ENCODE peak calls at places on chromosomes 7 and 10, in five cellular contexts. X is fibroblast of villous mesenchyme, E is B cell, M is body of pancreas, W is astrocyte of the spinal cord. R is an unnamed sample.

GRCh38 chr10:102457591-102458150 is 6.3 kb upstream of the C10orf95 start:
- DNase-seq in X (no peak), E (no peak), M (no peak), W (no peak), R (no peak)

GRCh38 chr7:22137466-22137865 is 191.8 kb upstream of the CDCA7L start:
- DNase-seq in X (peak), E (no peak), M (no peak), W (peak), R (no peak)

GRCh38 chr7:9625953-9626352 is 1192.5 kb downstream of the NXPH1 start:
- DNase-seq in X (no peak), E (no peak), M (no peak), W (no peak), R (no peak)

GRCh38 chr7:1225462-1226154 is 7.1 kb upstream of the UNCX start:
- DNase-seq in X (peak), E (peak), M (no peak), W (no peak), R (peak)

GRCh38 chr10:104331208-104331838 is 6.9 kb downstream of the ITPRIP start:
- DNase-seq in X (peak), E (no peak), M (peak), W (peak), R (no peak)

GRCh38 chr7:112452102-112452888 is 2.0 kb downstream of the IFRD1 start:
- DNase-seq in X (peak), E (no peak), M (peak), W (peak), R (no peak)

GRCh38 chr10:23063387-23064287 is 31.7 kb upstream of the MSRB2 start:
- DNase-seq in X (peak), E (no peak), M (no peak), W (peak), R (no peak)

GRCh38 chr7:70612811-70613210 is 519.1 kb upstream of the GALNT17 start:
- DNase-seq in X (no peak), E (no peak), M (no peak), W (no peak), R (no peak)

GRCh38 chr7:76424413-76425111 is at the start of gene ZP3:
- DNase-seq in X (no peak), E (no peak), M (no peak), W (no peak), R (no peak)

GRCh38 chr10:43667317-43667731 is 18.6 kb upstream of the ZNF32 start:
- DNase-seq in X (peak), E (no peak), M (no peak), W (peak), R (no peak)

GRCh38 chr10:101144053-101144452 is 13.0 kb downstream of the TLX1 start:
- DNase-seq in X (no peak), E (no peak), M (no peak), W (no peak), R (no peak)

GRCh38 chr7:79823246-79823951 is 311.2 kb upstream of the GNAI1 start:
- DNase-seq in X (peak), E (no peak), M (no peak), W (no peak), R (no peak)

GRCh38 chr7:151745090-151745638 is 131.8 kb downstream of the PRKAG2 start:
- DNase-seq in X (peak), E (no peak), M (peak), W (peak), R (peak)

GRCh38 chr7:22402250-22402649 is 45.3 kb upstream of the RAPGEF5 start:
- DNase-seq in X (no peak), E (no peak), M (no peak), W (no peak), R (peak)

GRCh38 chr7:151003572-151003971 is 12.8 kb downstream of the NOS3 start:
- DNase-seq in X (no peak), E (no peak), M (no peak), W (no peak), R (no peak)

GRCh38 chr7:92589056-92589455 is 1.1 kb downstream of the FAM133B start:
- DNase-seq in X (no peak), E (no peak), M (no peak), W (no peak), R (no peak)

GRCh38 chr7:92295391-92295790 is 49.6 kb downstream of the ANKIB1 start:
- DNase-seq in X (no peak), E (no peak), M (peak), W (no peak), R (no peak)

GRCh38 chr7:2109936-2110585 is 122.7 kb downstream of the MAD1L1 start:
- DNase-seq in X (peak), E (peak), M (no peak), W (peak), R (peak)

GRCh38 chr7:33854178-33854577 is 51.2 kb upstream of the BMPER start:
- DNase-seq in X (no peak), E (no peak), M (no peak), W (peak), R (no peak)

DNA sequence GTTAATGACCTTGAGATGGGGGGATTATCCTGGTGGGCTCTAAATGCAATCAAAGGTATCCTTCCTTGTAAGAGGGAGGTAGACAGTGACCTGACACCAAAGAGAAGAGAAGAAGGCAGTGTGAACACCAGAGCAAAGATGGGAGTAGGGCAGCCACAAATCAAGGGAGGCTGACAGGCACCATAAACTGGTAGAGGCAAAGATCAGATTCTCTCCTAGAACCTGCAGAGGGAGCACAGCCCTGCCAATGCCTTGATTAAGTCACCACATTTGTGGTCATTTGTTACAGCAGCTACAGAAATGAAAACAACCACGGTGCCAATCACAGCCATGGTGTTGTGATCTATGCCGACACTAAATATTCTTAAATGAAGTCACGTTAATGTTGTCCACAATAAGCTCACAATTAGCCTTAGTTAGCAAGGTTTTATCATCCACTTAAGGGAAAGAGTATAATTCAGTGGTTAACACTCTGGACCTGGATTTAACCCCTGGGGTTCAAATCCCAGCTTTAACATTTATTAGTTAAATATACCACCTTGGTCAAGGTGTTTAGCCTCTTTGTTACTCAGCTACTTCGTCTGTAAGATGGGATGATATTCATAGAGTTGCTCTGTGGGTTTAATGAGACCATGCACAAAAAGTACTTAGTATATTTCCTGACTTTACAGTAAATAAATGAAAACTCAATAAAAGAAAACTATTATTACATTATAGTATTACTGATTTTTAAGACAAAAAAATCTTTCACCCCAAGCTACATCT is 70.8 kb downstream of the SGMS1 start:
- DNase-seq in X (peak), E (no peak), M (peak), W (no peak), R (peak)
- TF ChIP-seq CTCF in X (peak), E (no peak), M (no peak), W (peak), R (peak)

GRCh38 chr10:818010-818409 is 113.5 kb downstream of the LARP4B start:
- DNase-seq in X (peak), E (peak), M (no peak), W (peak), R (no peak)
- TF ChIP-seq CTCF in X (no peak), E (no peak), M (no peak), W (no peak), R (no peak)

GRCh38 chr7:54877683-54878082 is 118.7 kb upstream of the SEC61G start:
- DNase-seq in X (peak), E (no peak), M (no peak), W (no peak), R (no peak)
- TF ChIP-seq CTCF in X (peak), E (no peak), M (peak), W (no peak), R (no peak)

GRCh38 chr10:84254552-84255137 is 9.8 kb downstream of the RGR start:
- DNase-seq in X (no peak), E (no peak), M (no peak), W (no peak), R (no peak)

GRCh38 chr10:84258034-84258695 is 13.3 kb downstream of the RGR start:
- DNase-seq in X (no peak), E (no peak), M (no peak), W (no peak), R (no peak)

GRCh38 chr10:84256510-84257342 is 11.9 kb downstream of the RGR start:
- DNase-seq in X (peak), E (no peak), M (peak), W (peak), R (peak)

GRCh38 chr10:84261236-84261635 is 16.4 kb downstream of the RGR start:
- DNase-seq in X (no peak), E (no peak), M (no peak), W (no peak), R (no peak)

GRCh38 chr10:84257343-84258020 is 12.6 kb downstream of the RGR start:
- DNase-seq in X (no peak), E (no peak), M (no peak), W (no peak), R (no peak)
- TF ChIP-seq CTCF in X (no peak), E (no peak), M (no peak), W (no peak), R (no peak)

GRCh38 chr7:46685051-46685450 is 764.0 kb upstream of the IGFBP3 start:
- DNase-seq in X (no peak), E (no peak), M (peak), W (no peak), R (no peak)
- TF ChIP-seq CTCF in X (no peak), E (no peak), M (peak), W (no peak), R (no peak)

DNA sequence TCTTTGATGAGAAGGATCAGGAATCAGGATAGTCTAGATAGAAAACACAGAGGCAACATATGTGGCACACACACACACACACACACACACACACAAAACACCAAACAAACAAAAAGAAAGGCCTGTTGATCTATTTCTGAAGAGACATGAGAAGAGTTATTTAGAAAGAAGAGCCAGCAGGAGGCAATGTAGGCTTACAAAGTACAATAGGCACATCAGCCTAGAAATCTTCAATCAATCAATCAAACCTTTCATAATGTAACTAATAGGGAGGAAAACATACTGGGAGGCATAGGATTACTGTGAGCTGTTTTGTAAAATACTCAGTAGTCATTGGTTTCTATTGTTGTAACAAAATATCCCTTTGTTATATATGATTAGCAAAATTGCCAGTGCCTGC is 47.3 kb upstream of the TES start:
- DNase-seq in X (no peak), E (no peak), M (no peak), W (no peak), R (no peak)
- TF ChIP-seq CTCF in X (peak), E (no peak), M (no peak), W (no peak), R (no peak)

GRCh38 chr10:116690356-116691078 is 51.8 kb downstream of the HSPA12A start:
- DNase-seq in X (peak), E (no peak), M (peak), W (peak), R (no peak)
- TF ChIP-seq CTCF in X (no peak), E (no peak), M (no peak), W (peak), R (no peak)

R was measured in activated CD8-positive, alpha-beta T cell treated with anti-CD3 and anti-CD28 coated beads for 36 hours.